ENCODE peak calls at places on chromosomes 12 and 14, in five cellular contexts. One of them, this sample, is unnamed.

GRCh38 chr14:36942522-36943245 is 229.7 kb downstream of the SLC25A21 start:
- DNase-seq in fibroblast of villous mesenchyme: no peak
- DNase-seq in GM13977: no peak
- DNase-seq in AG09309: no peak
- DNase-seq in neural progenitor cell: no peak
- DNase-seq in this sample: no peak

GRCh38 chr14:69079188-69079742 is 73.7 kb downstream of the DCAF5 start:
- DNase-seq in fibroblast of villous mesenchyme: peak
- DNase-seq in GM13977: no peak
- DNase-seq in AG09309: no peak
- DNase-seq in neural progenitor cell: no peak
- DNase-seq in this sample: no peak

GRCh38 chr12:22333751-22334695 is 484 bp downstream of the ST8SIA1 start:
- DNase-seq in fibroblast of villous mesenchyme: no peak
- DNase-seq in GM13977: no peak
- DNase-seq in AG09309: no peak
- DNase-seq in neural progenitor cell: peak
- DNase-seq in this sample: peak

GRCh38 chr12:45426294-45426693 is 210.4 kb downstream of the ANO6 start:
- DNase-seq in fibroblast of villous mesenchyme: no peak
- DNase-seq in GM13977: no peak
- DNase-seq in AG09309: no peak
- DNase-seq in neural progenitor cell: no peak
- DNase-seq in this sample: no peak

GRCh38 chr12:126262829-126263228 is 1197.6 kb downstream of the AACS start:
- DNase-seq in fibroblast of villous mesenchyme: no peak
- DNase-seq in GM13977: no peak
- DNase-seq in AG09309: no peak
- DNase-seq in neural progenitor cell: no peak
- DNase-seq in this sample: no peak

GRCh38 chr12:108069766-108070165 is 59.3 kb upstream of the WSCD2 start:
- DNase-seq in fibroblast of villous mesenchyme: no peak
- DNase-seq in GM13977: no peak
- DNase-seq in AG09309: no peak
- DNase-seq in neural progenitor cell: no peak
- DNase-seq in this sample: no peak

GRCh38 chr14:37246427-37246829 is 48.7 kb downstream of the MIPOL1 start:
- DNase-seq in fibroblast of villous mesenchyme: peak
- DNase-seq in GM13977: peak
- DNase-seq in AG09309: peak
- DNase-seq in neural progenitor cell: peak
- DNase-seq in this sample: peak

GRCh38 chr12:92502417-92503028 is 200.3 kb upstream of the PLEKHG7 start:
- DNase-seq in fibroblast of villous mesenchyme: no peak
- DNase-seq in GM13977: peak
- DNase-seq in AG09309: no peak
- DNase-seq in neural progenitor cell: no peak
- DNase-seq in this sample: peak

GRCh38 chr14:92938235-92938875 is 15.4 kb downstream of the CHGA start:
- DNase-seq in fibroblast of villous mesenchyme: no peak
- DNase-seq in GM13977: no peak
- DNase-seq in AG09309: no peak
- DNase-seq in neural progenitor cell: no peak
- DNase-seq in this sample: no peak

GRCh38 chr12:8036366-8036765 is 3.9 kb downstream of the FOXJ2 start:
- DNase-seq in fibroblast of villous mesenchyme: no peak
- DNase-seq in GM13977: no peak
- DNase-seq in AG09309: no peak
- DNase-seq in neural progenitor cell: no peak
- DNase-seq in this sample: no peak

GRCh38 chr14:88481794-88482193 is 73.0 kb downstream of the PTPN21 start:
- DNase-seq in fibroblast of villous mesenchyme: no peak
- DNase-seq in GM13977: no peak
- DNase-seq in AG09309: no peak
- DNase-seq in neural progenitor cell: no peak
- DNase-seq in this sample: no peak

GRCh38 chr12:106883421-106883820 is 72.3 kb upstream of the TMEM263 start:
- DNase-seq in fibroblast of villous mesenchyme: no peak
- DNase-seq in GM13977: no peak
- DNase-seq in AG09309: no peak
- DNase-seq in neural progenitor cell: no peak
- DNase-seq in this sample: no peak

GRCh38 chr12:115619061-115619460 is 658.4 kb downstream of the MED13L start:
- DNase-seq in fibroblast of villous mesenchyme: no peak
- DNase-seq in GM13977: no peak
- DNase-seq in AG09309: no peak
- DNase-seq in neural progenitor cell: no peak
- DNase-seq in this sample: no peak

GRCh38 chr14:99790978-99791376 is 2.2 kb upstream of the EML1 start:
- DNase-seq in fibroblast of villous mesenchyme: no peak
- DNase-seq in GM13977: no peak
- DNase-seq in AG09309: no peak
- DNase-seq in neural progenitor cell: no peak
- DNase-seq in this sample: no peak

GRCh38 chr14:101179691-101180211 is 276.2 kb upstream of the RTL1 start:
- DNase-seq in fibroblast of villous mesenchyme: no peak
- DNase-seq in GM13977: no peak
- DNase-seq in AG09309: no peak
- DNase-seq in neural progenitor cell: no peak
- DNase-seq in this sample: no peak

GRCh38 chr12:132659146-132659545 is 28.0 kb downstream of the POLE start:
- DNase-seq in fibroblast of villous mesenchyme: no peak
- DNase-seq in GM13977: no peak
- DNase-seq in AG09309: no peak
- DNase-seq in neural progenitor cell: no peak
- DNase-seq in this sample: no peak
- TF ChIP-seq CTCF in fibroblast of villous mesenchyme: no peak
- TF ChIP-seq CTCF in GM13977: no peak
- TF ChIP-seq CTCF in AG09309: no peak
- TF ChIP-seq CTCF in neural progenitor cell: no peak
- TF ChIP-seq CTCF in this sample: no peak

GRCh38 chr12:9130244-9130643 is 14.5 kb upstream of the A2M start:
- DNase-seq in fibroblast of villous mesenchyme: no peak
- DNase-seq in GM13977: no peak
- DNase-seq in AG09309: no peak
- DNase-seq in neural progenitor cell: no peak
- DNase-seq in this sample: no peak

GRCh38 chr12:9135903-9136310 is 20.2 kb upstream of the A2M start:
- DNase-seq in fibroblast of villous mesenchyme: no peak
- DNase-seq in GM13977: no peak
- DNase-seq in AG09309: no peak
- DNase-seq in neural progenitor cell: no peak
- DNase-seq in this sample: no peak

GRCh38 chr12:9132008-9132535 is 16.4 kb upstream of the A2M start:
- DNase-seq in fibroblast of villous mesenchyme: peak
- DNase-seq in GM13977: no peak
- DNase-seq in AG09309: no peak
- DNase-seq in neural progenitor cell: no peak
- DNase-seq in this sample: no peak

GRCh38 chr12:9133243-9133938 is 17.7 kb upstream of the A2M start:
- DNase-seq in fibroblast of villous mesenchyme: peak
- DNase-seq in GM13977: no peak
- DNase-seq in AG09309: no peak
- DNase-seq in neural progenitor cell: no peak
- DNase-seq in this sample: no peak

DNA sequence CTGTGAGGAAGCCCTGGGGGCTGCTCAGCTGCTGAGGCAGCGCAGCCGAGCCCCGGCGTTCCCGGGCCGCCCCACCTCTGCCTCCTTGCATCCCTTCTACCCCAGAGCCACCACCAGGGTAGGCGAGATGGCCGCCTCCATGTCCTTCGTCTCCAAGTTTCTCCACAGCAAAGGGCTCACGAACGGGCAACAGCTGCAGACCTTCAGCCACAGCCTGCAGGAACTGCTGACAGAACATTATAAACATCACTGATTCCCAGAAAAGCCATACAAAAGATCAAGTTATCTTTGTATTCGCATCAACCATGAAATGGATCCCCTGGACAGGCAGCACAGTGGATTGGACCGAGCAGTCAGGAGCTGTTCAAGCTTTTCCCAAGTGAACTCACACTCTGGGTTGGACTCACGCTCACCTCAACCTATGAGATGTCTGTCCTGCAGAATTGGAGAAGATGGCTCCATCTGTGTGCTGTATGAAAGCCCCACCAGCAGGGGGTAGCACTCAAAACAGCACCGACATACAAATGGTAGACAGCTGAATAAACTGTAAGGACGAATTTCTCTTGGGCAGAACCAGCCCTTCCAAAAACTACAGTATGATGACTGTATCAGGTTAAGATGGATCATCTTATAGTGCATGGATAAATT is 19.4 kb upstream of the A2M start:
- DNase-seq in fibroblast of villous mesenchyme: peak
- DNase-seq in GM13977: peak
- DNase-seq in AG09309: no peak
- DNase-seq in neural progenitor cell: no peak
- DNase-seq in this sample: peak
- TF ChIP-seq CTCF in fibroblast of villous mesenchyme: peak
- TF ChIP-seq CTCF in GM13977: peak
- TF ChIP-seq CTCF in AG09309: no peak
- TF ChIP-seq CTCF in neural progenitor cell: peak
- TF ChIP-seq CTCF in this sample: peak

GRCh38 chr12:85155791-85156190 is 119.6 kb downstream of the LRRIQ1 start:
- DNase-seq in fibroblast of villous mesenchyme: peak
- DNase-seq in GM13977: no peak
- DNase-seq in AG09309: no peak
- DNase-seq in neural progenitor cell: peak
- DNase-seq in this sample: no peak
- TF ChIP-seq CTCF in fibroblast of villous mesenchyme: peak
- TF ChIP-seq CTCF in GM13977: peak
- TF ChIP-seq CTCF in AG09309: no peak
- TF ChIP-seq CTCF in neural progenitor cell: peak
- TF ChIP-seq CTCF in this sample: no peak

GRCh38 chr12:58277231-58277630 is 335.9 kb downstream of the ATP23 start:
- DNase-seq in fibroblast of villous mesenchyme: no peak
- DNase-seq in GM13977: no peak
- DNase-seq in AG09309: no peak
- DNase-seq in neural progenitor cell: no peak
- DNase-seq in this sample: no peak
- TF ChIP-seq CTCF in fibroblast of villous mesenchyme: no peak
- TF ChIP-seq CTCF in GM13977: no peak
- TF ChIP-seq CTCF in AG09309: no peak
- TF ChIP-seq CTCF in neural progenitor cell: no peak
- TF ChIP-seq CTCF in this sample: no peak

GRCh38 chr12:129196927-129197326 is 343.6 kb downstream of the GLT1D1 start:
- DNase-seq in fibroblast of villous mesenchyme: no peak
- DNase-seq in GM13977: no peak
- DNase-seq in AG09309: no peak
- DNase-seq in neural progenitor cell: no peak
- DNase-seq in this sample: no peak

GRCh38 chr12:129190827-129191226 is 337.5 kb downstream of the GLT1D1 start:
- DNase-seq in fibroblast of villous mesenchyme: no peak
- DNase-seq in GM13977: no peak
- DNase-seq in AG09309: no peak
- DNase-seq in neural progenitor cell: peak
- DNase-seq in this sample: no peak

GRCh38 chr12:129195081-129195480 is 341.8 kb downstream of the GLT1D1 start:
- DNase-seq in fibroblast of villous mesenchyme: no peak
- DNase-seq in GM13977: no peak
- DNase-seq in AG09309: no peak
- DNase-seq in neural progenitor cell: no peak
- DNase-seq in this sample: no peak

GRCh38 chr12:129193263-129193871 is 340.1 kb downstream of the GLT1D1 start:
- DNase-seq in fibroblast of villous mesenchyme: no peak
- DNase-seq in GM13977: peak
- DNase-seq in AG09309: no peak
- DNase-seq in neural progenitor cell: peak
- DNase-seq in this sample: no peak
- TF ChIP-seq CTCF in fibroblast of villous mesenchyme: peak
- TF ChIP-seq CTCF in GM13977: peak
- TF ChIP-seq CTCF in AG09309: peak
- TF ChIP-seq CTCF in neural progenitor cell: peak
- TF ChIP-seq CTCF in this sample: peak

GRCh38 chr12:42586268-42586667 is 3.3 kb downstream of the PRICKLE1 start:
- DNase-seq in fibroblast of villous mesenchyme: no peak
- DNase-seq in GM13977: no peak
- DNase-seq in AG09309: no peak
- DNase-seq in neural progenitor cell: no peak
- DNase-seq in this sample: no peak
- TF ChIP-seq CTCF in fibroblast of villous mesenchyme: no peak
- TF ChIP-seq CTCF in GM13977: no peak
- TF ChIP-seq CTCF in AG09309: peak
- TF ChIP-seq CTCF in neural progenitor cell: no peak
- TF ChIP-seq CTCF in this sample: no peak

DNA sequence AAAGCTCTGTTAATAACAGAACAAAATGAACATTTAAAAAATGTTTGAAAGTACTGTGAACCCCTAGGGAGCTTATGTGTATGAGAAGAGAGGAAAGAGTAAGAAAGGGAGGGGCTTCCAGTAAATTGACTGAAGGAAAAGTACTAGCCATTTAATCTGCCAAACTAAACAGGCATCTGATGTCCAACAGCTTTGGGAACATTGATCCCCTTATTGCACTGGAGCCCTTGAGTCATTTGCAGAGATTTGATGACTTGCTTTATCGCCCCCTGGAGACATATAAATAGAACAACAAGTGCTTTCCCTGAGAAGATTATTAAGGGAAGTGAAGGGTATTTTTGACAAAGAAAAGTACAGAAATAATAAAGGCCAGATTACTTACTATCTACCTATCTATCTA is 319.3 kb upstream of the NOVA1 start:
- DNase-seq in fibroblast of villous mesenchyme: peak
- DNase-seq in GM13977: no peak
- DNase-seq in AG09309: no peak
- DNase-seq in neural progenitor cell: peak
- DNase-seq in this sample: no peak
- TF ChIP-seq CTCF in fibroblast of villous mesenchyme: peak
- TF ChIP-seq CTCF in GM13977: peak
- TF ChIP-seq CTCF in AG09309: no peak
- TF ChIP-seq CTCF in neural progenitor cell: peak
- TF ChIP-seq CTCF in this sample: no peak

GRCh38 chr14:60184597-60185555 is 19.7 kb upstream of the DHRS7 start:
- DNase-seq in fibroblast of villous mesenchyme: no peak
- DNase-seq in GM13977: no peak
- DNase-seq in AG09309: no peak
- DNase-seq in neural progenitor cell: no peak
- DNase-seq in this sample: no peak
- TF ChIP-seq CTCF in fibroblast of villous mesenchyme: no peak
- TF ChIP-seq CTCF in GM13977: no peak
- TF ChIP-seq CTCF in AG09309: no peak
- TF ChIP-seq CTCF in neural progenitor cell: no peak
- TF ChIP-seq CTCF in this sample: no peak